ENCODE peak calls at places on chromosome 16, in eight cellular contexts. One of them, this sample, is unnamed.

GRCh38 chr16:50599494-50599893 is 51.3 kb downstream of the NKD1 start:
- DNase-seq in PC-9: no peak
- DNase-seq in Karpas-422: no peak
- DNase-seq in hepatocyte: no peak
- DNase-seq in OCI-LY7: no peak
- DNase-seq in GM23248: peak; percentile 40
- DNase-seq in HCT116: no peak
- DNase-seq in MM.1S: no peak
- DNase-seq in this sample: no peak

GRCh38 chr16:50615891-50616290 is 65.2 kb downstream of the SNX20 start:
- DNase-seq in PC-9: no peak
- DNase-seq in Karpas-422: no peak
- DNase-seq in hepatocyte: no peak
- DNase-seq in OCI-LY7: no peak
- DNase-seq in GM23248: no peak
- DNase-seq in HCT116: no peak
- DNase-seq in MM.1S: no peak
- DNase-seq in this sample: no peak

GRCh38 chr16:50506543-50506937 is 41.7 kb upstream of the NKD1 start:
- DNase-seq in PC-9: no peak
- DNase-seq in Karpas-422: no peak
- DNase-seq in hepatocyte: no peak
- DNase-seq in OCI-LY7: no peak
- DNase-seq in GM23248: no peak
- DNase-seq in HCT116: no peak
- DNase-seq in MM.1S: no peak
- DNase-seq in this sample: no peak

GRCh38 chr16:55000595-55000994 is 69.9 kb downstream of the IRX5 start:
- DNase-seq in PC-9: peak; percentile 60
- DNase-seq in Karpas-422: no peak
- DNase-seq in hepatocyte: peak; percentile 28
- DNase-seq in OCI-LY7: no peak
- DNase-seq in GM23248: peak; percentile 56
- DNase-seq in HCT116: no peak
- DNase-seq in MM.1S: no peak
- DNase-seq in this sample: no peak

GRCh38 chr16:23227529-23227928 is 45.0 kb downstream of the SCNN1G start:
- DNase-seq in PC-9: no peak
- DNase-seq in Karpas-422: peak; percentile 73
- DNase-seq in hepatocyte: no peak
- DNase-seq in OCI-LY7: peak; percentile 3
- DNase-seq in GM23248: no peak
- DNase-seq in HCT116: no peak
- DNase-seq in MM.1S: no peak
- DNase-seq in this sample: no peak

GRCh38 chr16:57020651-57021050 is 31.3 kb downstream of the NLRC5 start:
- DNase-seq in PC-9: no peak
- DNase-seq in Karpas-422: no peak
- DNase-seq in hepatocyte: no peak
- DNase-seq in OCI-LY7: no peak
- DNase-seq in GM23248: no peak
- DNase-seq in HCT116: no peak
- DNase-seq in MM.1S: no peak
- DNase-seq in this sample: no peak

GRCh38 chr16:49824600-49824999 is 31.3 kb downstream of the ZNF423 start:
- DNase-seq in PC-9: no peak
- DNase-seq in Karpas-422: no peak
- DNase-seq in hepatocyte: no peak
- DNase-seq in OCI-LY7: no peak
- DNase-seq in GM23248: no peak
- DNase-seq in HCT116: no peak
- DNase-seq in MM.1S: no peak
- DNase-seq in this sample: peak; percentile 48

GRCh38 chr16:7990864-7991263 is 599.4 kb downstream of the TMEM114 start:
- DNase-seq in PC-9: no peak
- DNase-seq in Karpas-422: no peak
- DNase-seq in hepatocyte: no peak
- DNase-seq in OCI-LY7: no peak
- DNase-seq in GM23248: no peak
- DNase-seq in HCT116: no peak
- DNase-seq in MM.1S: no peak
- DNase-seq in this sample: no peak

GRCh38 chr16:88059701-88060386 is 108.6 kb downstream of the BANP start:
- DNase-seq in PC-9: no peak
- DNase-seq in Karpas-422: no peak
- DNase-seq in hepatocyte: no peak
- DNase-seq in OCI-LY7: no peak
- DNase-seq in GM23248: no peak
- DNase-seq in HCT116: no peak
- DNase-seq in MM.1S: no peak
- DNase-seq in this sample: no peak

GRCh38 chr16:49641250-49641649 is 214.7 kb downstream of the ZNF423 start:
- DNase-seq in PC-9: no peak
- DNase-seq in Karpas-422: no peak
- DNase-seq in hepatocyte: no peak
- DNase-seq in OCI-LY7: no peak
- DNase-seq in GM23248: no peak
- DNase-seq in HCT116: no peak
- DNase-seq in MM.1S: no peak
- DNase-seq in this sample: no peak

GRCh38 chr16:54512461-54512860 is 225.9 kb upstream of the IRX3 start:
- DNase-seq in PC-9: no peak
- DNase-seq in Karpas-422: no peak
- DNase-seq in hepatocyte: no peak
- DNase-seq in OCI-LY7: no peak
- DNase-seq in GM23248: no peak
- DNase-seq in HCT116: no peak
- DNase-seq in MM.1S: no peak
- DNase-seq in this sample: no peak

GRCh38 chr16:53440125-53440524 is 5.9 kb downstream of the RBL2 start:
- DNase-seq in PC-9: no peak
- DNase-seq in Karpas-422: no peak
- DNase-seq in hepatocyte: no peak
- DNase-seq in OCI-LY7: no peak
- DNase-seq in GM23248: no peak
- DNase-seq in HCT116: no peak
- DNase-seq in MM.1S: no peak
- DNase-seq in this sample: no peak

GRCh38 chr16:25109643-25110042 is 1.9 kb upstream of the LCMT1 start:
- DNase-seq in PC-9: peak; percentile 90
- DNase-seq in Karpas-422: no peak
- DNase-seq in hepatocyte: peak; percentile 81
- DNase-seq in OCI-LY7: no peak
- DNase-seq in GM23248: peak; percentile 96
- DNase-seq in HCT116: peak; percentile 87
- DNase-seq in MM.1S: no peak
- DNase-seq in this sample: no peak

GRCh38 chr16:49859139-49859947 is 3.4 kb upstream of the ZNF423 start:
- DNase-seq in PC-9: no peak
- DNase-seq in Karpas-422: peak; percentile 44
- DNase-seq in hepatocyte: peak; percentile 69
- DNase-seq in OCI-LY7: no peak
- DNase-seq in GM23248: peak; percentile 45
- DNase-seq in HCT116: no peak
- DNase-seq in MM.1S: no peak
- DNase-seq in this sample: peak; percentile 50

GRCh38 chr16:17313085-17313611 is 157.6 kb downstream of the XYLT1 start:
- DNase-seq in PC-9: no peak
- DNase-seq in Karpas-422: no peak
- DNase-seq in hepatocyte: peak; percentile 78
- DNase-seq in OCI-LY7: no peak
- DNase-seq in GM23248: peak; percentile 50
- DNase-seq in HCT116: no peak
- DNase-seq in MM.1S: no peak
- DNase-seq in this sample: no peak

GRCh38 chr16:354971-355441 is 2.5 kb upstream of the AXIN1 start:
- DNase-seq in PC-9: no peak
- DNase-seq in Karpas-422: no peak
- DNase-seq in hepatocyte: no peak
- DNase-seq in OCI-LY7: no peak
- DNase-seq in GM23248: no peak
- DNase-seq in HCT116: no peak
- DNase-seq in MM.1S: no peak
- DNase-seq in this sample: no peak

GRCh38 chr16:82657239-82657638 is 30.5 kb downstream of the CDH13 start:
- DNase-seq in PC-9: no peak
- DNase-seq in Karpas-422: no peak
- DNase-seq in hepatocyte: no peak
- DNase-seq in OCI-LY7: no peak
- DNase-seq in GM23248: peak; percentile 49
- DNase-seq in HCT116: no peak
- DNase-seq in MM.1S: no peak
- DNase-seq in this sample: no peak

GRCh38 chr16:89036776-89037175 is 56.9 kb upstream of the ACSF3 start:
- DNase-seq in PC-9: no peak
- DNase-seq in Karpas-422: no peak
- DNase-seq in hepatocyte: no peak
- DNase-seq in OCI-LY7: no peak
- DNase-seq in GM23248: no peak
- DNase-seq in HCT116: no peak
- DNase-seq in MM.1S: no peak
- DNase-seq in this sample: no peak

GRCh38 chr16:82580293-82580900 is 46.4 kb upstream of the CDH13 start:
- DNase-seq in PC-9: no peak
- DNase-seq in Karpas-422: peak; percentile 65
- DNase-seq in hepatocyte: peak; percentile 40
- DNase-seq in OCI-LY7: peak; percentile 7
- DNase-seq in GM23248: peak; percentile 42
- DNase-seq in HCT116: peak; percentile 4
- DNase-seq in MM.1S: no peak
- DNase-seq in this sample: peak; percentile 34

GRCh38 chr16:7513429-7513828 is 180.8 kb downstream of the RBFOX1 start:
- DNase-seq in PC-9: no peak
- DNase-seq in Karpas-422: peak; percentile 60
- DNase-seq in hepatocyte: peak; percentile 13
- DNase-seq in OCI-LY7: peak; percentile 25
- DNase-seq in GM23248: no peak
- DNase-seq in HCT116: no peak
- DNase-seq in MM.1S: no peak
- DNase-seq in this sample: peak; percentile 45

DNA sequence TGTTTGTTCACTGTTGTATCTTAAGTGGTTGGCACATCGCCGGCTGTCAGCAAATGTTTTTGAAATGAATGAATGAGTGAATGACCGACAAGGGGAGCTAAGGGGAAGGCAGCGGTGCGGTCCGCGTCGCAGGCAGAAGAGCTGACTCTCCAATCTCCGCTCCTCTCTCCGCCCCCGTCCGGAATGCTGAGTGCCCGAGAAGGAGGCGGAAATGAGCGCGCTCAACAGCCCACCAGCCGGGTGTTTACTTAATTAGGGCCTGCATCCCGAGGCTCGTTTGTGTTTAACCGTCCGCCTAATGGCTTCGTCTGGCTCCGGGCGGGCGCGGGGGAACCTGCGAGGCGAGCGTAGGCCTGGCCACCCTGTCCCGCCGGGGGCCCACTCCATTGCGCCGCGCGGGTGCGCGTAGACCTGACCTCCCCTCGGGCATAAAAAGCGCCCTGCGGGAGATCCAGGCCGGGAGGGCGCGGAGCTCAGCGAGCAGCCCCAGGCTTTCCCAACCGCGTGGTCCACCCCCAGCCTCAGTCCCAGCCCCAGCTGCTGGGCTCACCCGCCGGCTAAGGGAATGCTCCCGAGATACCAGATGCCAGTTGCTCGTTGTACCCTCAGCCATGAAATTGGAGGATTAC is 2.6 kb upstream of the CDH3 start:
- DNase-seq in PC-9: no peak
- DNase-seq in Karpas-422: no peak
- DNase-seq in hepatocyte: peak; percentile 72
- DNase-seq in OCI-LY7: no peak
- DNase-seq in GM23248: peak; percentile 52
- DNase-seq in HCT116: no peak
- DNase-seq in MM.1S: no peak
- DNase-seq in this sample: peak; percentile 95
- H3K9me2 ChIP-seq in PC-9: no peaks in the 10 kb centered on the region
- H3K9me2 ChIP-seq in Karpas-422: no peaks in the 10 kb centered on the region
- H3K9me2 ChIP-seq in hepatocyte: no peaks in the 10 kb centered on the region
- H3K9me2 ChIP-seq in OCI-LY7: no peaks in the 10 kb centered on the region
- H3K9me2 ChIP-seq in GM23248: no peaks in the 10 kb centered on the region
- H3K9me2 ChIP-seq in HCT116: no peaks in the 10 kb centered on the region
- H3K9me2 ChIP-seq in MM.1S: no peaks in the 10 kb centered on the region
- H3K9me2 ChIP-seq in this sample: no peaks in the 10 kb centered on the region

GRCh38 chr16:66979011-66979717 is 9.2 kb upstream of the CES4A start:
- DNase-seq in PC-9: no peak
- DNase-seq in Karpas-422: no peak
- DNase-seq in hepatocyte: no peak
- DNase-seq in OCI-LY7: no peak
- DNase-seq in GM23248: peak; percentile 66
- DNase-seq in HCT116: no peak
- DNase-seq in MM.1S: no peak
- DNase-seq in this sample: no peak
- H3K4me2 ChIP-seq in PC-9: no peak overlapping the region
- H3K4me2 ChIP-seq in Karpas-422: no peak overlapping the region
- H3K4me2 ChIP-seq in hepatocyte: no peak overlapping the region
- H3K4me2 ChIP-seq in OCI-LY7: no peak overlapping the region
- H3K4me2 ChIP-seq in GM23248: no peak overlapping the region
- H3K4me2 ChIP-seq in HCT116: peak overlapping the region; percentile 30
- H3K4me2 ChIP-seq in MM.1S: no peak overlapping the region
- H3K4me2 ChIP-seq in this sample: no peak overlapping the region

GRCh38 chr16:68395806-68396205 is 52.5 kb downstream of the SMPD3 start:
- DNase-seq in PC-9: no peak
- DNase-seq in Karpas-422: no peak
- DNase-seq in hepatocyte: no peak
- DNase-seq in OCI-LY7: no peak
- DNase-seq in GM23248: no peak
- DNase-seq in HCT116: no peak
- DNase-seq in MM.1S: no peak
- DNase-seq in this sample: no peak

GRCh38 chr16:68396481-68396880 is 51.8 kb downstream of the SMPD3 start:
- DNase-seq in PC-9: no peak
- DNase-seq in Karpas-422: peak; percentile 82
- DNase-seq in hepatocyte: peak; percentile 51
- DNase-seq in OCI-LY7: peak; percentile 63
- DNase-seq in GM23248: peak; percentile 83
- DNase-seq in HCT116: peak; percentile 44
- DNase-seq in MM.1S: peak; percentile 47
- DNase-seq in this sample: peak; percentile 32

GRCh38 chr16:68393333-68393732 is 55.0 kb downstream of the SMPD3 start:
- DNase-seq in PC-9: no peak
- DNase-seq in Karpas-422: no peak
- DNase-seq in hepatocyte: no peak
- DNase-seq in OCI-LY7: no peak
- DNase-seq in GM23248: no peak
- DNase-seq in HCT116: no peak
- DNase-seq in MM.1S: no peak
- DNase-seq in this sample: no peak

GRCh38 chr16:68397710-68398171 is 50.6 kb downstream of the SMPD3 start:
- DNase-seq in PC-9: no peak
- DNase-seq in Karpas-422: no peak
- DNase-seq in hepatocyte: no peak
- DNase-seq in OCI-LY7: no peak
- DNase-seq in GM23248: no peak
- DNase-seq in HCT116: no peak
- DNase-seq in MM.1S: no peak
- DNase-seq in this sample: no peak

GRCh38 chr16:68395167-68395786 is 53.0 kb downstream of the SMPD3 start:
- DNase-seq in PC-9: no peak
- DNase-seq in Karpas-422: no peak
- DNase-seq in hepatocyte: no peak
- DNase-seq in OCI-LY7: no peak
- DNase-seq in GM23248: no peak
- DNase-seq in HCT116: no peak
- DNase-seq in MM.1S: no peak
- DNase-seq in this sample: no peak
- H3K9me2 ChIP-seq in PC-9: no peaks in the 10 kb centered on the region
- H3K9me2 ChIP-seq in Karpas-422: no peaks in the 10 kb centered on the region
- H3K9me2 ChIP-seq in hepatocyte: no peaks in the 10 kb centered on the region
- H3K9me2 ChIP-seq in OCI-LY7: no peaks in the 10 kb centered on the region
- H3K9me2 ChIP-seq in GM23248: no peaks in the 10 kb centered on the region
- H3K9me2 ChIP-seq in HCT116: no peaks in the 10 kb centered on the region
- H3K9me2 ChIP-seq in MM.1S: no peaks in the 10 kb centered on the region
- H3K9me2 ChIP-seq in this sample: peaks cover 4% of the 10 kb centered on the region

GRCh38 chr16:73890524-73891500 is 405.8 kb upstream of the PSMD7 start:
- DNase-seq in PC-9: no peak
- DNase-seq in Karpas-422: no peak
- DNase-seq in hepatocyte: peak; percentile 55
- DNase-seq in OCI-LY7: peak; percentile 7
- DNase-seq in GM23248: no peak
- DNase-seq in HCT116: no peak
- DNase-seq in MM.1S: peak; percentile 9
- DNase-seq in this sample: peak; percentile 77
- H3K4me2 ChIP-seq in PC-9: no peak overlapping the region
- H3K4me2 ChIP-seq in Karpas-422: no peak overlapping the region
- H3K4me2 ChIP-seq in hepatocyte: peak overlapping the region; percentile 81
- H3K4me2 ChIP-seq in OCI-LY7: peak overlapping the region; percentile 45
- H3K4me2 ChIP-seq in GM23248: no peak overlapping the region
- H3K4me2 ChIP-seq in HCT116: no peak overlapping the region
- H3K4me2 ChIP-seq in MM.1S: peak overlapping the region; percentile 34
- H3K4me2 ChIP-seq in this sample: peak overlapping the region; percentile 78